ENCODE peak calls at places on chromosomes 4 and X, in seven cellular contexts. N, I, C, Z, Y, B and U are unnamed samples.

GRCh38 chrX:9724711-9725110 is 40.9 kb downstream of the GPR143 start:
- DNase-seq in B (no peak), N (no peak), I (no peak), Z (peak; percentile 53), C (no peak), Y (no peak), U (no peak)

GRCh38 chrX:148500428-148501120 is at the start of gene AFF2:
- DNase-seq in I (peak; percentile 20), C (peak; percentile 29), B (peak; percentile 60), Z (no peak), Y (peak; percentile 88), N (peak; percentile 26), U (no peak)

GRCh38 chrX:50180073-50180940 is 20.5 kb downstream of the AKAP4 start:
- DNase-seq in Y (no peak), Z (no peak), B (no peak), C (no peak), N (no peak), I (no peak), U (no peak)

GRCh38 chrX:71953946-71954345 is 43.3 kb downstream of the NHSL2 start:
- DNase-seq in I (no peak), Y (no peak), Z (no peak), N (no peak), B (no peak), C (no peak), U (no peak)

GRCh38 chr4:83772680-83773079 is 236.8 kb downstream of the GPAT3 start:
- DNase-seq in I (no peak), C (no peak), B (no peak), Y (no peak), N (no peak), Z (no peak), U (no peak)

GRCh38 chr4:169557061-169557636 is 55.2 kb downstream of the NEK1 start:
- DNase-seq in N (no peak), C (no peak), B (no peak), Z (peak; percentile 29), Y (no peak), I (no peak), U (no peak)

GRCh38 chr4:67593741-67594175 is 35.2 kb downstream of the STAP1 start:
- DNase-seq in Z (no peak), B (peak; percentile 43), N (no peak), C (no peak), I (no peak), Y (no peak), U (no peak)

GRCh38 chr4:140095694-140096482 is 58.1 kb downstream of the MAML3 start:
- DNase-seq in C (peak; percentile 17), I (peak; percentile 33), B (peak; percentile 31), N (no peak), Y (no peak), Z (peak; percentile 97), U (no peak)

GRCh38 chr4:161936625-161937133 is 227.1 kb downstream of the FSTL5 start:
- DNase-seq in Y (no peak), N (no peak), Z (peak; percentile 93), B (no peak), C (no peak), I (no peak), U (no peak)